ENCODE peak calls at places on chromosomes 1 and 21, in six cellular contexts. C is RWPE2, Z is brain microvascular endothelial cell, F is AG04449, Y is fibroblast of lung, S is lower lobe of right lung. G is an unnamed sample.

GRCh38 chr1:10640079-10640578 is 156.3 kb downstream of the CASZ1 start:
- DNase-seq in C (no peak), Z (no peak), F (no peak), Y (no peak), S (no peak), G (no peak)

GRCh38 chr21:45630066-45630694 is 13.3 kb upstream of the PCBP3 start:
- DNase-seq in C (no peak), Z (no peak), F (no peak), Y (no peak), S (no peak), G (peak; percentile 56)

GRCh38 chr1:160547371-160547901 is 24.4 kb upstream of the SLAMF6 start:
- DNase-seq in C (no peak), Z (no peak), F (no peak), Y (no peak), S (no peak), G (no peak)

GRCh38 chr1:116760487-116760886 is 6.3 kb downstream of the CD2 start:
- DNase-seq in C (no peak), Z (no peak), F (no peak), Y (no peak), S (no peak), G (no peak)

GRCh38 chr1:180566048-180566447 is 7.3 kb downstream of the OVAAL start:
- DNase-seq in C (no peak), Z (no peak), F (no peak), Y (no peak), S (no peak), G (no peak)

GRCh38 chr21:45504516-45505415 is 37.5 kb downstream of the SLC19A1 start:
- DNase-seq in C (peak; percentile 49), Z (no peak), F (no peak), Y (no peak), S (peak; percentile 41), G (no peak)

GRCh38 chr1:22889213-22889827 is 83.3 kb downstream of the LACTBL1 start:
- DNase-seq in C (no peak), Z (peak; percentile 41), F (no peak), Y (peak; percentile 46), S (no peak), G (no peak)

GRCh38 chr1:14303011-14303410 is 295.5 kb upstream of the KAZN start:
- DNase-seq in C (no peak), Z (no peak), F (no peak), Y (no peak), S (no peak), G (no peak)

GRCh38 chr1:28208818-28209441 is 23.9 kb downstream of the DNAJC8 start:
- DNase-seq in C (no peak), Z (peak; percentile 66), F (no peak), Y (peak; percentile 60), S (no peak), G (no peak)

GRCh38 chr1:40303051-40303771 is 13.9 kb downstream of the COL9A2 start:
- DNase-seq in C (no peak), Z (no peak), F (no peak), Y (no peak), S (no peak), G (no peak)

GRCh38 chr1:72283204-72284083 is 1.1 kb upstream of the NEGR1 start:
- DNase-seq in C (peak; percentile 57), Z (peak; percentile 83), F (no peak), Y (peak; percentile 80), S (peak; percentile 80), G (peak; percentile 82)

GRCh38 chr1:66752671-66753371 is 562 bp downstream of the DYNLT5 start:
- DNase-seq in C (no peak), Z (no peak), F (no peak), Y (no peak), S (peak; percentile 46), G (no peak)

GRCh38 chr1:10280442-10281350 is 70.3 kb downstream of the KIF1B start:
- DNase-seq in C (no peak), Z (no peak), F (peak; percentile 14), Y (peak; percentile 56), S (no peak), G (no peak)

GRCh38 chr1:10179751-10180150 is 30.6 kb upstream of the KIF1B start:
- DNase-seq in C (no peak), Z (no peak), F (no peak), Y (no peak), S (no peak), G (no peak)

DNA sequence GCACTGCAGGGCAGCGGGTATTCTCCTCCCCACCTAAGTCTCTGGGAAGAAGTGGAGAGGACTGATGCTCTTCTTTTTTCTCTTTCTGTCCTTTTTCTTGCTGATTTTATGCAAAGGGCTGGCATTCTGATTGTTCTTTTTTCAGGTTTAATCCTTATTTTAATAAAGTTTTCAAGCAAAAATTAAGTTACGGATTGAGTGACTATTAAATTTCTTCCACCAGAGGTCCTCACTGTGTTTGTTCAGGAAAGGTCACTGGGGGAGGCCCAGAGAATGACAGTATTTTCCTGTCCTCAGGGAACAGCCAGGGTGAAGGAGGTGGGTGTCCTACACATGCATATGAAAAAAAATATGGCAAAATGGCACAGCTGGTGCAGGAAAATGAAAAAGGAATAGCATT is 4.4 kb upstream of the ELF3 start:
- DNase-seq in C (no peak), Z (no peak), F (no peak), Y (no peak), S (no peak), G (no peak)
- TF ChIP-seq CTCF in C (peak; percentile 57), Z (peak; percentile 55), F (peak; percentile 28), Y (peak; percentile 42), S (no peak), G (no peak)

GRCh38 chr1:93042822-93043557 is 36.1 kb upstream of the MTF2 start:
- DNase-seq in C (no peak), Z (no peak), F (no peak), Y (no peak), S (no peak), G (no peak)

GRCh38 chr1:93047585-93047984 is 31.5 kb upstream of the MTF2 start:
- DNase-seq in C (no peak), Z (no peak), F (no peak), Y (no peak), S (no peak), G (no peak)

GRCh38 chr1:93036672-93037071 is 42.4 kb upstream of the MTF2 start:
- DNase-seq in C (no peak), Z (no peak), F (no peak), Y (no peak), S (no peak), G (no peak)

DNA sequence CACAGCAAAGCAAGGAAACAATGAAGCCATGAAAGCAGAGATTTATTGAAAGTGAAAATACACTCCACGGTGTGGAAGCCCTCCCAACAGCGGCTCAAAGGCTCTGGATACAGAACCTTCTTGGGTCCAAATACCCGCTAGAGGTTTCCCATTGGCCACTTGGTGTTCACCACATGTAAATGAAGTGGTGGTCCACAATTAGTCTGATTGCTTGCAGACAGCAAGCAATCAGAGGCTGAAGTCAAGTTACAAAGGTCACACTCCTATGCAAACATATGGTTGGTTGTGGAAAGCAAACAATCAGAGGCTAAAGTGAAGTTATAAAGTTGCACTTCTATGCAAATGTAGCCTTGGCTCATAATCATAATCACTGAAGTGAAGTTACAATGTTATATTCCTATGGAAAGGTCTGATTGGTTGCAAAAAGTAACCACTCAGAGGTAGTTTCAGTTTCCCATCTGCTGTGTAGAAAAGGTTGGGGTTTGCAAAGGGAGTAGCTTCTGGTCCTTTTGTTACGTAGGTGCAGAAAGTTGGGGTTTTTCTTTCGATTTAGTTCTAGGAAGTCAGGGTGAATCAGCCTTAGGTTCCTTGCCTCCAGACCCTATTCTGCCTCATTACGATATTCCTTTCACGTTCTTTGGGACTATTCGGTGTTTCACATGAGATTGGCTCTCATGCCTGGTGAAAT is 36.8 kb upstream of the MTF2 start:
- DNase-seq in C (no peak), Z (no peak), F (no peak), Y (no peak), S (no peak), G (no peak)
- H3K4me3 ChIP-seq in C (peak overlapping the region; percentile 4), Z (no peak overlapping the region), F (no peak overlapping the region), Y (no peak overlapping the region), S (no peak overlapping the region), G (no peak overlapping the region)

GRCh38 chr1:55478742-55479141 is 263.6 kb upstream of the USP24 start:
- DNase-seq in C (no peak), Z (no peak), F (no peak), Y (peak; percentile 40), S (no peak), G (no peak)
- TF ChIP-seq CTCF in C (peak; percentile 60), Z (peak; percentile 15), F (peak; percentile 6), Y (peak; percentile 29), S (no peak), G (no peak)

GRCh38 chr1:26160527-26161407 is 1.9 kb downstream of the FAM110D start:
- DNase-seq in C (no peak), Z (no peak), F (no peak), Y (no peak), S (no peak), G (no peak)

GRCh38 chr1:26158271-26159112 is at the start of gene FAM110D:
- DNase-seq in C (no peak), Z (no peak), F (no peak), Y (no peak), S (no peak), G (peak; percentile 68)

GRCh38 chr1:26161408-26162219 is 2.7 kb downstream of the FAM110D start:
- DNase-seq in C (no peak), Z (no peak), F (no peak), Y (peak; percentile 65), S (peak; percentile 70), G (no peak)

GRCh38 chr1:26162220-26162703 is 3.4 kb downstream of the FAM110D start:
- DNase-seq in C (no peak), Z (no peak), F (no peak), Y (no peak), S (no peak), G (no peak)

GRCh38 chr1:26159113-26160039 is 497 bp downstream of the FAM110D start:
- DNase-seq in C (no peak), Z (no peak), F (no peak), Y (no peak), S (no peak), G (peak; percentile 61)
- H3K4me3 ChIP-seq in C (no peak overlapping the region), Z (no peak overlapping the region), F (no peak overlapping the region), Y (no peak overlapping the region), S (peak overlapping the region; percentile 62), G (peak overlapping the region; percentile 72)

GRCh38 chr21:32469628-32470027 is 57.1 kb downstream of the EVA1C start:
- DNase-seq in C (no peak), Z (no peak), F (no peak), Y (no peak), S (no peak), G (no peak)

GRCh38 chr21:32463889-32464300 is 51.4 kb downstream of the EVA1C start:
- DNase-seq in C (no peak), Z (peak; percentile 93), F (peak; percentile 64), Y (peak; percentile 98), S (no peak), G (no peak)

GRCh38 chr21:32468567-32469175 is 56.2 kb downstream of the EVA1C start:
- DNase-seq in C (no peak), Z (no peak), F (no peak), Y (no peak), S (no peak), G (no peak)

GRCh38 chr21:32470206-32470605 is 57.7 kb downstream of the EVA1C start:
- DNase-seq in C (no peak), Z (no peak), F (no peak), Y (no peak), S (no peak), G (no peak)

GRCh38 chr21:32467291-32467690 is 54.8 kb downstream of the EVA1C start:
- DNase-seq in C (no peak), Z (no peak), F (no peak), Y (no peak), S (no peak), G (no peak)
- TF ChIP-seq CTCF in C (no peak), Z (no peak), F (no peak), Y (no peak), S (no peak), G (no peak)

GRCh38 chr1:18957532-18958295 is 1.2 kb upstream of the IFFO2 start:
- DNase-seq in C (no peak), Z (no peak), F (no peak), Y (peak; percentile 50), S (no peak), G (no peak)
- H3K4me3 ChIP-seq in C (no peak overlapping the region), Z (peak overlapping the region; percentile 74), F (peak overlapping the region; percentile 68), Y (no peak overlapping the region), S (peak overlapping the region; percentile 75), G (peak overlapping the region; percentile 93)